ENCODE peak calls at places on chromosomes 4 and X, in eight cellular contexts. W is endothelial cell, A is A172, D is ELR, R is ecto neural progenitor cell, Q is testis, X is NCI-H2081, H is germinal center. N is an unnamed sample.

GRCh38 chrX:39445336-39445735 is 644.1 kb downstream of the MID1IP1 start:
- DNase-seq in W (peak; percentile 19), A (no peak), D (no peak), R (no peak), Q (peak; percentile 40), X (peak; percentile 21), H (no peak), N (peak; percentile 16)

GRCh38 chr4:16238304-16238703 is 12.0 kb upstream of the TAPT1 start:
- DNase-seq in W (no peak), A (no peak), D (no peak), R (no peak), Q (no peak), X (no peak), H (no peak), N (no peak)

GRCh38 chrX:53089224-53089842 is 4.6 kb upstream of the KANTR start:
- DNase-seq in W (no peak), A (peak; percentile 28), D (peak; percentile 72), R (no peak), Q (peak; percentile 67), X (peak; percentile 61), H (peak; percentile 44), N (peak; percentile 69)

GRCh38 chrX:147953976-147954375 is 27.2 kb upstream of the FMR1NB start:
- DNase-seq in W (no peak), A (no peak), D (no peak), R (no peak), Q (peak; percentile 16), X (no peak), H (no peak), N (no peak)

GRCh38 chrX:2351321-2351720 is 149.5 kb downstream of the DHRSX start:
- DNase-seq in W (no peak), A (peak; percentile 92), D (peak; percentile 85), R (no peak), Q (no peak), X (no peak), H (no peak), N (peak; percentile 58)

GRCh38 chrX:120560405-120560841 is 339 bp downstream of the CUL4B start:
- DNase-seq in W (peak; percentile 4), A (peak; percentile 19), D (peak; percentile 47), R (peak; percentile 44), Q (no peak), X (no peak), H (no peak), N (no peak)

GRCh38 chr4:123661080-123661737 is 264.6 kb downstream of the SPRY1 start:
- DNase-seq in W (no peak), A (no peak), D (peak; percentile 41), R (no peak), Q (no peak), X (peak; percentile 11), H (no peak), N (peak; percentile 39)

GRCh38 chr4:174450452-174450851 is 71.8 kb downstream of the HPGD start:
- DNase-seq in W (no peak), A (no peak), D (no peak), R (no peak), Q (no peak), X (no peak), H (no peak), N (no peak)

GRCh38 chrX:134244043-134244442 is 7.1 kb downstream of the CCDC160 start:
- DNase-seq in W (no peak), A (no peak), D (peak; percentile 4), R (no peak), Q (no peak), X (no peak), H (no peak), N (peak; percentile 7)

GRCh38 chr4:10639664-10640063 is 44.9 kb downstream of the CLNK start:
- DNase-seq in W (no peak), A (no peak), D (no peak), R (no peak), Q (no peak), X (no peak), H (no peak), N (no peak)

GRCh38 chrX:113947548-113947947 is 636.3 kb upstream of the HTR2C start:
- DNase-seq in W (no peak), A (no peak), D (no peak), R (no peak), Q (no peak), X (no peak), H (peak; percentile 1), N (peak; percentile 25)

GRCh38 chr4:41359069-41359769 is 102.5 kb downstream of the UCHL1 start:
- DNase-seq in W (peak; percentile 38), A (no peak), D (no peak), R (peak; percentile 62), Q (no peak), X (no peak), H (no peak), N (no peak)

GRCh38 chr4:4572821-4573220 is 31.0 kb upstream of the STX18 start:
- DNase-seq in W (no peak), A (no peak), D (no peak), R (no peak), Q (no peak), X (no peak), H (no peak), N (no peak)

GRCh38 chrX:100924370-100924769 is 4.3 kb downstream of the XKRX start:
- DNase-seq in W (no peak), A (no peak), D (no peak), R (no peak), Q (no peak), X (no peak), H (no peak), N (no peak)

GRCh38 chr4:38856524-38857337 is at the start of gene TLR6:
- DNase-seq in W (peak; percentile 51), A (peak; percentile 82), D (peak; percentile 82), R (no peak), Q (peak; percentile 73), X (peak; percentile 58), H (peak; percentile 54), N (peak; percentile 83)

GRCh38 chr4:15914736-15915135 is 23.8 kb downstream of the FGFBP1 start:
- DNase-seq in W (no peak), A (no peak), D (peak; percentile 7), R (no peak), Q (no peak), X (no peak), H (no peak), N (no peak)